ENCODE peak calls at places on chromosomes 2 and 18, in seven cellular contexts. S, E, Q, H, C, N and U are unnamed samples.

GRCh38 chr2:160700006-160700405 is 206.4 kb upstream of the RBMS1 start:
- DNase-seq in S (no peak), E (no peak), Q (no peak), H (no peak), C (no peak), N (no peak), U (no peak)

GRCh38 chr18:6056171-6056932 is 161.0 kb upstream of the TMEM200C start:
- DNase-seq in S (peak; percentile 24), E (no peak), Q (no peak), H (no peak), C (no peak), N (peak; percentile 41), U (no peak)

GRCh38 chr2:156009293-156009692 is 323.2 kb downstream of the NR4A2 start:
- DNase-seq in S (no peak), E (no peak), Q (no peak), H (no peak), C (no peak), N (no peak), U (no peak)

GRCh38 chr2:218745559-218746469 is 35.2 kb downstream of the TTLL4 start:
- DNase-seq in S (no peak), E (no peak), Q (no peak), H (no peak), C (no peak), N (peak; percentile 24), U (no peak)

GRCh38 chr2:233565685-233566140 is 869 bp downstream of the USP40 start:
- DNase-seq in S (peak; percentile 11), E (no peak), Q (peak; percentile 3), H (no peak), C (no peak), N (no peak), U (no peak)

GRCh38 chr2:179686718-179687342 is 174.6 kb downstream of the ZNF385B start:
- DNase-seq in S (no peak), E (no peak), Q (no peak), H (no peak), C (no peak), N (peak; percentile 33), U (no peak)

GRCh38 chr2:127044977-127045654 is 61.8 kb downstream of the BIN1 start:
- DNase-seq in S (no peak), E (no peak), Q (no peak), H (no peak), C (peak; percentile 37), N (no peak), U (no peak)

GRCh38 chr2:75801234-75801982 is 90.7 kb upstream of the GCFC2 start:
- DNase-seq in S (peak; percentile 81), E (no peak), Q (no peak), H (no peak), C (no peak), N (no peak), U (no peak)

GRCh38 chr2:240611601-240612210 is 13.6 kb upstream of the GPR35 start:
- DNase-seq in S (no peak), E (no peak), Q (peak; percentile 38), H (no peak), C (peak; percentile 50), N (no peak), U (no peak)

GRCh38 chr2:6694555-6694954 is 171.2 kb downstream of the CMPK2 start:
- DNase-seq in S (no peak), E (no peak), Q (no peak), H (no peak), C (no peak), N (no peak), U (no peak)

GRCh38 chr2:215680605-215681598 is 245.0 kb upstream of the FN1 start:
- DNase-seq in S (peak; percentile 37), E (no peak), Q (peak; percentile 40), H (no peak), C (no peak), N (peak; percentile 73), U (no peak)

GRCh38 chr18:77108001-77108692 is 24.4 kb downstream of the MBP start:
- DNase-seq in S (peak; percentile 62), E (no peak), Q (no peak), H (peak; percentile 57), C (peak; percentile 75), N (peak; percentile 87), U (no peak)

GRCh38 chr2:121541495-121541894 is 10.8 kb downstream of the RNU4ATAC start:
- DNase-seq in S (no peak), E (no peak), Q (no peak), H (no peak), C (no peak), N (no peak), U (no peak)

GRCh38 chr2:88735853-88736252 is 44.4 kb downstream of the RPIA start:
- DNase-seq in S (no peak), E (peak; percentile 12), Q (no peak), H (no peak), C (no peak), N (peak; percentile 25), U (no peak)

GRCh38 chr18:7592305-7593071 is 25.4 kb downstream of the PTPRM start:
- DNase-seq in S (no peak), E (no peak), Q (no peak), H (no peak), C (no peak), N (no peak), U (no peak)

GRCh38 chr2:11011359-11011758 is 99.6 kb downstream of the KCNF1 start:
- DNase-seq in S (no peak), E (no peak), Q (no peak), H (no peak), C (no peak), N (no peak), U (no peak)

GRCh38 chr18:58180738-58181353 is 136.8 kb downstream of the NEDD4L start:
- DNase-seq in S (peak; percentile 66), E (peak; percentile 30), Q (peak; percentile 37), H (peak; percentile 56), C (no peak), N (peak; percentile 65), U (peak; percentile 78)

GRCh38 chr2:67625671-67626070 is 228.5 kb downstream of the ETAA1 start:
- DNase-seq in S (no peak), E (no peak), Q (no peak), H (no peak), C (no peak), N (peak; percentile 83), U (no peak)

GRCh38 chr2:207223051-207223450 is 57.3 kb upstream of the KLF7 start:
- DNase-seq in S (peak; percentile 53), E (no peak), Q (no peak), H (no peak), C (no peak), N (peak; percentile 84), U (no peak)

GRCh38 chr18:25056456-25056855 is 295.5 kb downstream of the ZNF521 start:
- DNase-seq in S (no peak), E (no peak), Q (no peak), H (no peak), C (no peak), N (no peak), U (no peak)

GRCh38 chr18:8858888-8859511 is 153.6 kb downstream of the MTCL1 start:
- DNase-seq in S (no peak), E (no peak), Q (no peak), H (no peak), C (no peak), N (peak; percentile 96), U (no peak)

GRCh38 chr2:234026111-234026510 is 24.4 kb upstream of the SPP2 start:
- DNase-seq in S (no peak), E (no peak), Q (no peak), H (no peak), C (no peak), N (peak; percentile 45), U (no peak)

GRCh38 chr2:180728928-180729559 is 251.4 kb upstream of the UBE2E3 start:
- DNase-seq in S (no peak), E (no peak), Q (no peak), H (no peak), C (no peak), N (peak; percentile 97), U (no peak)

GRCh38 chr2:19676770-19677169 is 225.0 kb downstream of the TTC32 start:
- DNase-seq in S (no peak), E (no peak), Q (no peak), H (no peak), C (no peak), N (no peak), U (no peak)

GRCh38 chr18:58847383-58848071 is 17.1 kb upstream of the ZNF532 start:
- DNase-seq in S (no peak), E (no peak), Q (no peak), H (peak; percentile 18), C (peak; percentile 59), N (no peak), U (peak; percentile 97)

GRCh38 chr2:198762456-198762855 is 695.3 kb downstream of the SATB2 start:
- DNase-seq in S (no peak), E (no peak), Q (no peak), H (no peak), C (no peak), N (no peak), U (no peak)